ENCODE peak calls at places on chromosomes 6 and 20, in five cellular contexts. V, A, M, N and I are unnamed samples.

GRCh38 chr20:1328680-1329330 is at the start of gene SDCBP2:
- DNase-seq in V (no peak), A (no peak), M (no peak), N (no peak), I (no peak)

GRCh38 chr20:40811660-40812414 is 122.8 kb upstream of the MAFB start:
- DNase-seq in V (no peak), A (no peak), M (no peak), N (no peak), I (no peak)

GRCh38 chr20:17568972-17569471 is 853 bp upstream of the DSTN start:
- DNase-seq in V (peak), A (peak), M (peak), N (peak), I (no peak)

GRCh38 chr20:53569606-53570307 is 23.9 kb downstream of the ZNF217 start:
- DNase-seq in V (no peak), A (no peak), M (no peak), N (no peak), I (no peak)

GRCh38 chr6:43253401-43253800 is 10.1 kb downstream of the TTBK1 start:
- DNase-seq in V (no peak), A (no peak), M (no peak), N (no peak), I (no peak)

GRCh38 chr6:53026526-53026925 is 31.4 kb upstream of the GSTA4 start:
- DNase-seq in V (no peak), A (no peak), M (peak), N (no peak), I (no peak)

GRCh38 chr6:154229796-154230195 is 126.8 kb downstream of the IPCEF1 start:
- DNase-seq in V (no peak), A (no peak), M (no peak), N (no peak), I (no peak)

GRCh38 chr20:17873410-17874270 is 95.0 kb downstream of the SNX5 start:
- DNase-seq in V (peak), A (peak), M (peak), N (peak), I (no peak)

GRCh38 chr6:99882151-99882702 is 111.8 kb downstream of the MCHR2 start:
- DNase-seq in V (no peak), A (no peak), M (no peak), N (no peak), I (no peak)

GRCh38 chr6:109632405-109632804 is 58.6 kb downstream of the AK9 start:
- DNase-seq in V (no peak), A (no peak), M (no peak), N (no peak), I (no peak)

GRCh38 chr6:136655251-136656014 is 105.2 kb upstream of the MAP7 start:
- DNase-seq in V (no peak), A (no peak), M (no peak), N (no peak), I (no peak)

GRCh38 chr6:53862517-53863457 is 68.0 kb downstream of the LRRC1 start:
- DNase-seq in V (peak), A (no peak), M (peak), N (peak), I (no peak)

GRCh38 chr20:12458241-12458640 is 540.5 kb downstream of the BTBD3 start:
- DNase-seq in V (no peak), A (no peak), M (no peak), N (no peak), I (no peak)

GRCh38 chr20:34262488-34263288 is 21.5 kb downstream of the ASIP start:
- DNase-seq in V (peak), A (no peak), M (peak), N (no peak), I (no peak)

GRCh38 chr20:38515631-38516030 is 43.0 kb downstream of the RALGAPB start:
- DNase-seq in V (no peak), A (no peak), M (no peak), N (no peak), I (no peak)

GRCh38 chr6:132715204-132715603 is 1.3 kb upstream of the VNN1 start:
- DNase-seq in V (no peak), A (peak), M (peak), N (peak), I (no peak)

GRCh38 chr6:143333081-143333480 is 117.4 kb downstream of the ADAT2 start:
- DNase-seq in V (no peak), A (no peak), M (no peak), N (no peak), I (no peak)

GRCh38 chr6:119801041-119801440 is 451.5 kb upstream of the MAN1A1 start:
- DNase-seq in V (no peak), A (no peak), M (no peak), N (no peak), I (no peak)

GRCh38 chr20:64025101-64025825 is 10.7 kb upstream of the C20orf204 start:
- DNase-seq in V (no peak), A (no peak), M (no peak), N (no peak), I (no peak)

GRCh38 chr6:105917038-105917695 is 169.0 kb upstream of the PRDM1 start:
- DNase-seq in V (no peak), A (no peak), M (no peak), N (no peak), I (no peak)

GRCh38 chr6:105921781-105922180 is 164.4 kb upstream of the PRDM1 start:
- DNase-seq in V (no peak), A (no peak), M (no peak), N (no peak), I (no peak)

GRCh38 chr6:105920071-105920470 is 166.1 kb upstream of the PRDM1 start:
- DNase-seq in V (no peak), A (no peak), M (no peak), N (no peak), I (no peak)
- H3K27ac ChIP-seq in V (no peak), A (no peak), M (no peak), N (no peak), I (no peak)

GRCh38 chr6:56043076-56043475 is 167.7 kb upstream of the BMP5 start:
- DNase-seq in V (no peak), A (no peak), M (no peak), N (no peak), I (no peak)

GRCh38 chr6:56043761-56044160 is 168.4 kb upstream of the BMP5 start:
- DNase-seq in V (no peak), A (no peak), M (no peak), N (no peak), I (no peak)

GRCh38 chr6:56048601-56049000 is 173.2 kb upstream of the BMP5 start:
- DNase-seq in V (no peak), A (no peak), M (no peak), N (no peak), I (no peak)

GRCh38 chr6:56047931-56048520 is 172.6 kb upstream of the BMP5 start:
- DNase-seq in V (no peak), A (no peak), M (no peak), N (no peak), I (no peak)

DNA sequence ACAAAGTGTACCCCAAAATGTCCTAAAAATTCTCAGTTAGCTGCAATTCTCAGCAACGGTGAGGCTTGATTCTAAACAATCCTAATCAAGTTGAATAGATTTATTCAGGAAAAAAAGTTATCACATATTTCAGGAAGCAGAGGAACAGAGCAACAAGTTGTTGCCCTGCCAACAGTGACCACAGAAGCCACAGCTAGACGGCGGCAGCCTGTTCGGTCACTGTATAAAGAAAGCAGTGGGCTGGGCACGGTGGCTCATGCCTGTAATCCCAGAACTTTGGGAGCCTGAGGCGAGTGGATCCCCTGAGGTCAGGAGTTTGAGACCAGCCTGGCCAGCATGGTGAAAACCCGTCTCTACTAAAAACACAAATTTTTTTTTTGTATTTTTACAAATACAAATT is 171.2 kb upstream of the BMP5 start:
- DNase-seq in V (peak), A (no peak), M (peak), N (no peak), I (no peak)
- H3K27ac ChIP-seq in V (no peak), A (no peak), M (no peak), N (no peak), I (no peak)

DNA sequence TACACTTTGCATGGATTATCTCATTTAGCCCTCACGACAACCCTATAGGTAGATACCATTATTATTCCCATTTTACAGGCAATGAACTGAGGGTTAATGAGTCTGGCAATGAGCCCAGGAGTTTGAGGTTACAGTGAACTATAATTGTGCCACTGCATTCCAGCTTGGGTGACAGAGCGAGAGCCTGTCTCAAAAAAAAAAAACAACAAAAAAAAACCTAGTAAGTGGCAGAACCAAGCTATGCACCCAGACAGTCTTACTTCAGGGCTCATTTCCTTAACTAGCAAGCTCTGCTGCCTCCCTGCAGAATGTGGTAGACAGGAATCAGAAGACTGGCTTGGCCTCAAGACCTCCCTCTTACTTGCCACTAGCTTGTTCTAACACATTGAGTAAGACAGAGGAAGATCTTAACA is 71.9 kb upstream of the RREB1 start:
- DNase-seq in V (no peak), A (no peak), M (peak), N (no peak), I (no peak)
- H3K27ac ChIP-seq in V (no peak), A (no peak), M (no peak), N (no peak), I (no peak)

GRCh38 chr6:18753071-18753470 is 365.9 kb downstream of the RNF144B start:
- DNase-seq in V (no peak), A (no peak), M (no peak), N (no peak), I (no peak)

GRCh38 chr6:18746727-18747126 is 359.6 kb downstream of the RNF144B start:
- DNase-seq in V (no peak), A (no peak), M (no peak), N (no peak), I (no peak)

GRCh38 chr6:18748314-18748713 is 361.2 kb downstream of the RNF144B start:
- DNase-seq in V (no peak), A (peak), M (no peak), N (no peak), I (no peak)

GRCh38 chr6:18752278-18753057 is 365.3 kb downstream of the RNF144B start:
- DNase-seq in V (no peak), A (no peak), M (no peak), N (no peak), I (no peak)
- H3K27ac ChIP-seq in V (no peak), A (no peak), M (no peak), N (no peak), I (no peak)

DNA sequence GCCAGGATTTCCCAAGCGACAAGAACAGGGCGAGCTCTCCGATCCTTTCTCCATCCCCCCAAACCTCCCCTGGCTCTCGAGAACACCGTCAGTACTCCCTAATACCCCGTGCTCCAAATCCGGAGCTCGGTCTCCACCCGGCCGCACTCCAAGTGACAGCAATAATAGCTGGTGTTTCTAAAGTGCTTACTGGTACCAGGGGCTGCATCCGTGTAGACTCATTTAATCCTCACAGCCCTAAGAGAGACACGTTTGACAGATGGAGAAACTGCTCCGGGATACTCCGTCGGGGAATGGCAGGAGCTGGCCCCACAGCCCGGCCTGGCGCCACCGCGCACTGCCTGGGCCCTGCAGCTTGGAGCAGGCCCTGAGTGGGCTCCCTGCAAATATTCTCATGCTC is 277.0 kb upstream of the QKI start:
- DNase-seq in V (no peak), A (no peak), M (no peak), N (no peak), I (no peak)
- H3K27ac ChIP-seq in V (no peak), A (no peak), M (no peak), N (no peak), I (no peak)

GRCh38 chr20:44203161-44203560 is 7.4 kb downstream of the OSER1 start:
- DNase-seq in V (peak), A (no peak), M (no peak), N (no peak), I (no peak)
- H3K27ac ChIP-seq in V (peak), A (no peak), M (peak), N (peak), I (no peak)

GRCh38 chr6:111835807-111836206 is 37.4 kb downstream of the FYN start:
- DNase-seq in V (no peak), A (no peak), M (no peak), N (no peak), I (no peak)

GRCh38 chr6:111838749-111839484 is 34.3 kb downstream of the FYN start:
- DNase-seq in V (no peak), A (no peak), M (no peak), N (no peak), I (no peak)

GRCh38 chr6:111840821-111841220 is 32.4 kb downstream of the FYN start:
- DNase-seq in V (no peak), A (no peak), M (no peak), N (no peak), I (no peak)

GRCh38 chr6:111837007-111837406 is 36.2 kb downstream of the FYN start:
- DNase-seq in V (no peak), A (no peak), M (no peak), N (no peak), I (peak)

GRCh38 chr6:111837641-111838500 is 35.4 kb downstream of the FYN start:
- DNase-seq in V (no peak), A (no peak), M (no peak), N (no peak), I (peak)
- H3K27ac ChIP-seq in V (no peak), A (no peak), M (no peak), N (no peak), I (peak)